ENCODE peak calls at places on chromosomes 4 and X, in four cellular contexts. One of them, this sample, is unnamed.

GRCh38 chr4:8539661-8540060 is 40.5 kb upstream of the GPR78 start:
- ATAC-seq in activated T-cell treated with anti-CD3 and anti-CD28 coated beads, Interleukin-2, amount 50 U/mL, for 4 hours: peak
- ATAC-seq in pancreas: no peak
- ATAC-seq in T-cell: peak
- ATAC-seq in this sample: no peak

GRCh38 chr4:143355540-143356217 is 19.0 kb downstream of the GAB1 start:
- ATAC-seq in activated T-cell treated with anti-CD3 and anti-CD28 coated beads, Interleukin-2, amount 50 U/mL, for 4 hours: no peak
- ATAC-seq in pancreas: no peak
- ATAC-seq in T-cell: no peak
- ATAC-seq in this sample: no peak

GRCh38 chr4:70623301-70623700 is 5.2 kb upstream of the ENAM start:
- ATAC-seq in activated T-cell treated with anti-CD3 and anti-CD28 coated beads, Interleukin-2, amount 50 U/mL, for 4 hours: no peak
- ATAC-seq in pancreas: no peak
- ATAC-seq in T-cell: peak
- ATAC-seq in this sample: no peak

GRCh38 chr4:65139998-65140397 is 530.3 kb downstream of the EPHA5 start:
- ATAC-seq in activated T-cell treated with anti-CD3 and anti-CD28 coated beads, Interleukin-2, amount 50 U/mL, for 4 hours: no peak
- ATAC-seq in pancreas: no peak
- ATAC-seq in T-cell: no peak
- ATAC-seq in this sample: no peak

GRCh38 chr4:89298788-89299152 is 8.8 kb downstream of the GPRIN3 start:
- ATAC-seq in activated T-cell treated with anti-CD3 and anti-CD28 coated beads, Interleukin-2, amount 50 U/mL, for 4 hours: no peak
- ATAC-seq in pancreas: peak
- ATAC-seq in T-cell: peak
- ATAC-seq in this sample: peak

GRCh38 chrX:95057341-95057740 is 1383.3 kb downstream of the FAM133A start:
- ATAC-seq in activated T-cell treated with anti-CD3 and anti-CD28 coated beads, Interleukin-2, amount 50 U/mL, for 4 hours: no peak
- ATAC-seq in pancreas: no peak
- ATAC-seq in T-cell: no peak
- ATAC-seq in this sample: no peak

GRCh38 chrX:96004386-96004785 is 680.3 kb upstream of the DIAPH2 start:
- ATAC-seq in activated T-cell treated with anti-CD3 and anti-CD28 coated beads, Interleukin-2, amount 50 U/mL, for 4 hours: no peak
- ATAC-seq in pancreas: no peak
- ATAC-seq in T-cell: no peak
- ATAC-seq in this sample: no peak

GRCh38 chr4:42512226-42512625 is 114.9 kb downstream of the SHISA3 start:
- ATAC-seq in activated T-cell treated with anti-CD3 and anti-CD28 coated beads, Interleukin-2, amount 50 U/mL, for 4 hours: no peak
- ATAC-seq in pancreas: no peak
- ATAC-seq in T-cell: no peak
- ATAC-seq in this sample: no peak

GRCh38 chrX:41300758-41301437 is 33.1 kb upstream of the DDX3X start:
- ATAC-seq in activated T-cell treated with anti-CD3 and anti-CD28 coated beads, Interleukin-2, amount 50 U/mL, for 4 hours: no peak
- ATAC-seq in pancreas: no peak
- ATAC-seq in T-cell: no peak
- ATAC-seq in this sample: no peak

GRCh38 chr4:42483426-42484379 is 86.4 kb downstream of the SHISA3 start:
- ATAC-seq in activated T-cell treated with anti-CD3 and anti-CD28 coated beads, Interleukin-2, amount 50 U/mL, for 4 hours: no peak
- ATAC-seq in pancreas: no peak
- ATAC-seq in T-cell: no peak
- ATAC-seq in this sample: no peak

GRCh38 chrX:103330601-103331397 is 760 bp downstream of the TCEAL7 start:
- ATAC-seq in activated T-cell treated with anti-CD3 and anti-CD28 coated beads, Interleukin-2, amount 50 U/mL, for 4 hours: no peak
- ATAC-seq in pancreas: no peak
- ATAC-seq in T-cell: no peak
- ATAC-seq in this sample: no peak

GRCh38 chr4:85358831-85359230 is 116.1 kb upstream of the ARHGAP24 start:
- ATAC-seq in activated T-cell treated with anti-CD3 and anti-CD28 coated beads, Interleukin-2, amount 50 U/mL, for 4 hours: no peak
- ATAC-seq in pancreas: no peak
- ATAC-seq in T-cell: no peak
- ATAC-seq in this sample: no peak

GRCh38 chr4:153497091-153497531 is 31.0 kb downstream of the TMEM131L start:
- ATAC-seq in activated T-cell treated with anti-CD3 and anti-CD28 coated beads, Interleukin-2, amount 50 U/mL, for 4 hours: peak
- ATAC-seq in pancreas: peak
- ATAC-seq in T-cell: peak
- ATAC-seq in this sample: peak

GRCh38 chr4:30632751-30633150 is 87.4 kb upstream of the PCDH7 start:
- ATAC-seq in activated T-cell treated with anti-CD3 and anti-CD28 coated beads, Interleukin-2, amount 50 U/mL, for 4 hours: no peak
- ATAC-seq in pancreas: no peak
- ATAC-seq in T-cell: no peak
- ATAC-seq in this sample: no peak

GRCh38 chrX:31988975-31989374 is 917.1 kb upstream of the FTHL17 start:
- ATAC-seq in activated T-cell treated with anti-CD3 and anti-CD28 coated beads, Interleukin-2, amount 50 U/mL, for 4 hours: no peak
- ATAC-seq in pancreas: no peak
- ATAC-seq in T-cell: no peak
- ATAC-seq in this sample: no peak

GRCh38 chr4:55507612-55508011 is 39.1 kb downstream of the CLOCK start:
- ATAC-seq in activated T-cell treated with anti-CD3 and anti-CD28 coated beads, Interleukin-2, amount 50 U/mL, for 4 hours: no peak
- ATAC-seq in pancreas: no peak
- ATAC-seq in T-cell: no peak
- ATAC-seq in this sample: no peak

GRCh38 chr4:81675785-81676427 is 204.2 kb upstream of the RASGEF1B start:
- ATAC-seq in activated T-cell treated with anti-CD3 and anti-CD28 coated beads, Interleukin-2, amount 50 U/mL, for 4 hours: no peak
- ATAC-seq in pancreas: no peak
- ATAC-seq in T-cell: no peak
- ATAC-seq in this sample: no peak

This sample was measured in stimulated activated memory B cell treated with anti-CD40 and anti-IgM and Interleukin-4, amounts not matched to agents 10 μg/mL and 1 μg/mL and 100 μg/mL, for 72 hours.